ENCODE peak calls at places on chromosomes 4 and X, in nine cellular contexts. I is neuronal stem cell, H is psoas muscle, J is heart right ventricle, G is left ventricle myocardium inferior, T is foreskin fibroblast, K is esophagus squamous epithelium, V is ascending aorta, B is body of pancreas. D is an unnamed sample.
A peak's percentile ranks its signal among the peaks of the same experiment; 100 is the strongest.

GRCh38 chr4:81032805-81033684 is 2.5 kb downstream of the BMP3 start:
- DNase-seq in K (no peak), I (no peak), J (no peak), H (no peak), G (no peak), T (no peak), B (no peak), V (no peak), D (no peak)

GRCh38 chr4:123649644-123650356 is 253.2 kb downstream of the SPRY1 start:
- DNase-seq in J (no peak), H (peak; percentile 59), G (no peak), K (no peak), B (peak; percentile 84), V (peak; percentile 70), T (peak; percentile 37), I (no peak), D (no peak)

GRCh38 chr4:14111730-14112171 is 484.2 kb upstream of the BOD1L1 start:
- DNase-seq in I (no peak), B (no peak), G (no peak), J (no peak), T (peak; percentile 76), H (no peak), V (no peak), K (no peak), D (peak; percentile 59)

GRCh38 chrX:136574548-136574947 is 42.5 kb downstream of the VGLL1 start:
- DNase-seq in G (no peak), V (no peak), T (no peak), H (no peak), K (no peak), J (no peak), B (no peak), I (no peak), D (peak; percentile 28)

GRCh38 chr4:40662962-40663604 is 33.4 kb upstream of the RBM47 start:
- DNase-seq in T (peak; percentile 32), G (no peak), V (no peak), H (no peak), I (no peak), B (peak; percentile 28), K (no peak), J (no peak), D (no peak)

GRCh38 chr4:28682872-28683271 is 1822.2 kb downstream of the STIM2 start:
- DNase-seq in T (no peak), V (no peak), G (no peak), H (no peak), J (no peak), I (no peak), B (no peak), K (no peak), D (no peak)

GRCh38 chr4:85092536-85092935 is 126.0 kb upstream of the WDFY3 start:
- DNase-seq in J (no peak), T (no peak), G (no peak), V (no peak), K (no peak), H (no peak), I (no peak), B (no peak), D (no peak)

GRCh38 chrX:72080800-72081199 is 50.9 kb downstream of the RTL5 start:
- DNase-seq in G (no peak), V (no peak), K (no peak), I (no peak), T (no peak), H (no peak), J (no peak), B (no peak), D (no peak)

GRCh38 chrX:41984628-41985027 is 61.3 kb upstream of the CASK start:
- DNase-seq in K (no peak), V (no peak), I (no peak), G (no peak), T (peak; percentile 3), J (no peak), B (no peak), H (no peak), D (no peak)

GRCh38 chrX:153643431-153644351 is 3.3 kb upstream of the DUSP9 start:
- DNase-seq in K (no peak), H (no peak), B (no peak), I (no peak), G (no peak), T (no peak), V (peak; percentile 39), J (no peak), D (peak; percentile 51)

GRCh38 chrX:140509468-140510305 is 4.8 kb upstream of the SOX3 start:
- DNase-seq in J (no peak), V (no peak), I (no peak), B (no peak), T (no peak), K (no peak), G (no peak), H (no peak), D (no peak)

GRCh38 chrX:99857455-99857854 is 552.6 kb downstream of the PCDH19 start:
- DNase-seq in I (no peak), B (no peak), V (no peak), J (no peak), K (no peak), H (no peak), G (no peak), T (no peak), D (peak; percentile 3)

GRCh38 chr4:41189669-41190068 is 24.7 kb downstream of the APBB2 start:
- DNase-seq in B (no peak), V (no peak), T (no peak), G (no peak), K (no peak), H (no peak), J (no peak), I (no peak), D (no peak)

GRCh38 chrX:132490086-132490419 is 1.2 kb upstream of the MBNL3 start:
- DNase-seq in J (no peak), T (no peak), G (no peak), K (no peak), B (no peak), H (no peak), I (no peak), V (no peak), D (no peak)

GRCh38 chrX:116239944-116240391 is 69.4 kb downstream of the AGTR2 start:
- DNase-seq in G (no peak), J (no peak), K (no peak), H (no peak), V (no peak), B (peak; percentile 2), I (no peak), T (no peak), D (peak; percentile 40)
- H3K4me3 ChIP-seq in G (no peak overlapping the region), J (no peak overlapping the region), K (peak overlapping the region; percentile 39), H (no peak overlapping the region), V (no peak overlapping the region), B (no peak overlapping the region), I (no peak overlapping the region), T (no peak overlapping the region), D (no peak overlapping the region)

GRCh38 chr4:72569719-72570235 is 756 bp upstream of the ADAMTS3 start:
- DNase-seq in V (peak; percentile 65), H (peak; percentile 17), J (no peak), K (no peak), B (no peak), I (no peak), G (no peak), T (no peak), D (no peak)
- H3K4me3 ChIP-seq in V (peak overlapping the region; percentile 76), H (peak overlapping the region; percentile 59), J (peak overlapping the region; percentile 43), K (peak overlapping the region; percentile 71), B (no peak overlapping the region), I (no peak overlapping the region), G (peak overlapping the region; percentile 74), T (peak overlapping the region; percentile 90), D (peak overlapping the region; percentile 80)

GRCh38 chr4:4761128-4761991 is 98.1 kb upstream of the MSX1 start:
- DNase-seq in T (no peak), I (peak; percentile 46), J (no peak), K (no peak), H (no peak), B (no peak), G (no peak), V (no peak), D (peak; percentile 26)

GRCh38 chr4:4762300-4762699 is 97.2 kb upstream of the MSX1 start:
- DNase-seq in G (no peak), I (no peak), V (no peak), J (no peak), T (no peak), K (no peak), B (no peak), H (no peak), D (no peak)

GRCh38 chr4:4764506-4764905 is 95.0 kb upstream of the MSX1 start:
- DNase-seq in B (no peak), K (no peak), V (no peak), G (no peak), I (no peak), J (no peak), H (no peak), T (no peak), D (no peak)

GRCh38 chr4:4763815-4764202 is 95.7 kb upstream of the MSX1 start:
- DNase-seq in I (no peak), H (no peak), V (no peak), T (no peak), K (no peak), B (no peak), J (no peak), G (no peak), D (no peak)

DNA sequence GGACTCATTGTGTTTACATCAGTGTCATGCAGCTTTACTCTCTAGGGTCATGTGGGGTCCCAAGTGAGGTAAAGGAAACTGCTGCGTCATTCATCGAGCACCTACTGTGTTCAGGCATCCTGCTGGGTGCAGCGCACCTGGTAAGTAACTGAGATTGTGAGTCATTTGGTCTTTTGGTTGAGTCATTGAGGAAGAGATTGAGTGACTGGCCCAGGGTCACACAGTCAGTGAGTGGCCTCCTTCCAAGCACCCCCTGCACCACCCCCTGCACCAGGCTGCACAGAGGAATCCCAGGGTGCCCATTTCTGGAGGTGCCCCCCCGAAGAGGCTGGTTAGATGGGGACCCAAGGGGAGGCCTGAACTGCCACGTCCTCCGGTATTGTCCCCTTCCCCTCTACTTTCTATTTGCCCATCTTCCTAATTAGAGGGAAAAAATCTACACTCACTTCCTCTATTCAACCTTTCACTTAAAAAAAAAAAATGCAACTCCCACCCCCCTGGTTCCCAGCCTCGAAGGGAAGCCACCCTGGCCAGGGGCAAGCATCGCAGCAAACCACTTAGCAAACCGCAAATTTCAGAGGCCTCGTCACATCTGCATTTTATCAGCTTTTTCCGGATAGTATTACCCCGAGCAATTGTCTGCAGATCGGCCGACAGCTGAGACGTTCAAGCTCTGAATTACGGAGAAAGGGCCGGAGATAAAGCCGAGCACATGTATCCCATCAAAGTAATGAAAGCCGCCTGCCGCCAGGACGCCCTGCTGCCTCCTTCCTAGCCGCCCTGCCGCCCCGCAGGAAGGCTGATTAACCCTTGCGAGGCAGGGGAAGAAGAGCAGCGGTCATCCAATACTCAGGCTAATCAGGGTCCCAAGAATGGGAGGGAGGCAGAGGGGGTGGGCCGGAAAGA is 96.3 kb upstream of the MSX1 start:
- DNase-seq in V (no peak), B (no peak), J (no peak), I (no peak), T (peak; percentile 40), K (no peak), H (no peak), G (no peak), D (peak; percentile 83)
- H3K4me3 ChIP-seq in V (no peak overlapping the region), B (no peak overlapping the region), J (no peak overlapping the region), I (no peak overlapping the region), T (no peak overlapping the region), K (no peak overlapping the region), H (no peak overlapping the region), G (no peak overlapping the region), D (no peak overlapping the region)

DNA sequence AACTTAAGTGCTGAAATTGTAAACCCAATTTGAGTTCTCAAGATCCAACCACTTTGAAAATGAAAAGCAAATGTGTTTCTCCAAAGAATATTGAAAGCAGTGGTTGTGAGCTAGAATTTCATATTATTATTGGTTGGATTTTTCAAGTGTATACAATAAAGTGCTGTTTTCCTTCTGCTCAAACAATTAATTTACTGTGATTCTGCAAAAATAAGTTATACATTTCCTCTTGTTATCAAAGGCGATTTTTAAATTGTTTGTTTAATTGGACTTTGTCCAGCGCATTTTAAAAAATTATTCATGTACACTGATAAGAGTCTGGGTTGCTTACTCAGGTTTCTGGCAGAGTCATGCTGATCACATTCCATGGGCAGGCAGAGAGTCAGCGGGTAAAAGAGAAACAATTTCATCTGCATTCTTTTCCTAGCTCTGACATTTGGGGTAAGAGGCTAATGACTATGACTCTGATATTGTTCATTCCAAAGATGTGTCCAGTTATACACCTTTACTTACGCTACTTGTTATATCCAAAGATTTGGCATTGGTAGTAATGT is 8.9 kb downstream of the FAT4 start:
- DNase-seq in H (no peak), K (no peak), V (no peak), G (no peak), J (no peak), I (no peak), T (peak; percentile 59), B (peak; percentile 16), D (peak; percentile 75)
- H3K4me3 ChIP-seq in H (peak overlapping the region; percentile 49), K (peak overlapping the region; percentile 42), V (peak overlapping the region; percentile 20), G (peak overlapping the region; percentile 53), J (no peak overlapping the region), I (no peak overlapping the region), T (peak overlapping the region; percentile 54), B (no peak overlapping the region), D (no peak overlapping the region)